ENCODE peak calls at places on chromosomes 5 and 9, in four cellular contexts. K is GM23248, P is aorta, B is neuronal stem cell. S is an unnamed sample.

GRCh38 chr9:99345936-99346335 is 123.9 kb downstream of the SEC61B start:
- DNase-seq in K (peak; percentile 59), P (no peak), B (no peak), S (no peak)

GRCh38 chr5:120677481-120677880 is 213.4 kb downstream of the PRR16 start:
- DNase-seq in B (no peak), P (no peak), K (no peak), S (no peak)

GRCh38 chr9:77218612-77219011 is 41.3 kb downstream of the VPS13A start:
- DNase-seq in B (no peak), K (peak; percentile 82), P (no peak), S (no peak)

GRCh38 chr9:130940693-130941576 is 1.9 kb upstream of the FIBCD1 start:
- DNase-seq in B (no peak), K (peak; percentile 55), P (peak; percentile 64), S (peak; percentile 62)

GRCh38 chr5:177327539-177328522 is 16.1 kb upstream of the MXD3 start:
- DNase-seq in B (no peak), K (peak; percentile 81), P (peak; percentile 70), S (peak; percentile 50)

GRCh38 chr5:59783264-59783663 is 110.3 kb downstream of the PDE4D start:
- DNase-seq in P (no peak), K (no peak), B (no peak), S (no peak)

GRCh38 chr5:147628054-147628895 is 118.4 kb upstream of the DPYSL3 start:
- DNase-seq in B (peak; percentile 78), P (no peak), K (peak; percentile 73), S (no peak)

GRCh38 chr9:121285835-121286687 is 18.1 kb downstream of the GSN start:
- DNase-seq in P (peak; percentile 79), B (no peak), K (peak; percentile 86), S (peak; percentile 83)

GRCh38 chr9:127862075-127863011 is 7.9 kb upstream of the ENG start:
- DNase-seq in K (no peak), B (no peak), P (peak; percentile 94), S (peak; percentile 86)

GRCh38 chr5:64108674-64109073 is 57.0 kb upstream of the RNF180 start:
- DNase-seq in P (no peak), B (no peak), K (no peak), S (no peak)

GRCh38 chr9:19660019-19660418 is 128.8 kb downstream of the SLC24A2 start:
- DNase-seq in K (no peak), P (no peak), B (no peak), S (no peak)

GRCh38 chr5:108818613-108819272 is 71.0 kb downstream of the FER start:
- DNase-seq in B (no peak), P (no peak), K (peak; percentile 66), S (no peak)

GRCh38 chr9:133534346-133535284 is at the start of gene ADAMTSL2:
- DNase-seq in B (peak; percentile 44), K (peak; percentile 62), P (peak; percentile 74), S (peak; percentile 84)

GRCh38 chr9:76403352-76403751 is 9.1 kb upstream of the RFK start:
- DNase-seq in K (peak; percentile 90), B (no peak), P (no peak), S (no peak)

GRCh38 chr9:28435456-28435855 is 862.2 kb upstream of the C9orf72 start:
- DNase-seq in K (no peak), P (no peak), B (no peak), S (no peak)

GRCh38 chr9:134211811-134212460 is 47.6 kb upstream of the RNU6ATAC start:
- DNase-seq in K (no peak), B (no peak), P (peak; percentile 36), S (peak; percentile 3)

GRCh38 chr9:77025146-77025545 is 5.7 kb downstream of the FOXB2 start:
- DNase-seq in K (no peak), B (no peak), P (no peak), S (no peak)

GRCh38 chr5:59390074-59390659 is 503.4 kb downstream of the PDE4D start:
- DNase-seq in K (peak; percentile 61), B (peak; percentile 32), P (no peak), S (no peak)

GRCh38 chr9:78515108-78515507 is 218.2 kb downstream of the PSAT1 start:
- DNase-seq in K (no peak), P (no peak), B (no peak), S (no peak)

GRCh38 chr5:133257977-133258376 is 206.2 kb downstream of the HSPA4 start:
- DNase-seq in B (no peak), P (no peak), K (no peak), S (no peak)

GRCh38 chr5:138569759-138570158 is 5.4 kb downstream of the HSPA9 start:
- DNase-seq in K (peak; percentile 48), B (no peak), P (no peak), S (no peak)

GRCh38 chr5:94856257-94856656 is 237.8 kb downstream of the SLF1 start:
- DNase-seq in K (no peak), P (no peak), B (no peak), S (no peak)

DNA sequence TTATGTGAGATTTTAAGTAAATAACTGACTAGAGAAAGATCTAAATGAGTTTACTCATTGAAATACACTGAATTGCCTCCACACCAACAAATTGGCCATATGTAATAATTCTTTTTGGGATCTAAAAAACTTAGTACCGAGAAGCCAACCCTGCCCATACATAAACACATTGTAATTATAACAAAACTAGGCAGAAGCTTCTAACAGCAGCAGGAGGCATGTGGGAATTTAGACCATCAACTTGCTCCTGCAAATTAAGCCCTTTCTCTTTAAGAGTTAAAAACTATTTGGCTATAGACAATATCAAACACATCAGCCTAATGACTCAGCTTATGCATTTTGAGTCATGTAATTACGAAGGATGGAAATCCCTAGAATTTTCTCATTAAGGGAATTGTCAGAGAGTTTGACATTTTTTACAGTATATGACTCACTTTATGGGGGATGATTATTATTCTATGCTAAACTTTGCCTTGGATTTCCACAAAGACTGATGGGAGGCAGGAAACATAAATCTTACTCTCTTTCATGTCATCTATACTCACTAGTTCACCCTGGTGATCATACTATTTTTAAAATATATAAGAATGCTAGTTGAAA is 1.0 kb downstream of the IL7R start:
- DNase-seq in P (no peak), B (no peak), K (peak; percentile 89), S (no peak)
- H3K4me3 ChIP-seq in P (no peak overlapping the region), B (no peak overlapping the region), K (peak overlapping the region; percentile 55), S (no peak overlapping the region)

GRCh38 chr5:4639959-4640358 is 500.2 kb upstream of the ADAMTS16 start:
- DNase-seq in K (no peak), P (no peak), B (no peak), S (no peak)
- H3K27ac ChIP-seq in K (no peak overlapping the region), P (no peak overlapping the region), B (no peak overlapping the region), S (no peak overlapping the region)

DNA sequence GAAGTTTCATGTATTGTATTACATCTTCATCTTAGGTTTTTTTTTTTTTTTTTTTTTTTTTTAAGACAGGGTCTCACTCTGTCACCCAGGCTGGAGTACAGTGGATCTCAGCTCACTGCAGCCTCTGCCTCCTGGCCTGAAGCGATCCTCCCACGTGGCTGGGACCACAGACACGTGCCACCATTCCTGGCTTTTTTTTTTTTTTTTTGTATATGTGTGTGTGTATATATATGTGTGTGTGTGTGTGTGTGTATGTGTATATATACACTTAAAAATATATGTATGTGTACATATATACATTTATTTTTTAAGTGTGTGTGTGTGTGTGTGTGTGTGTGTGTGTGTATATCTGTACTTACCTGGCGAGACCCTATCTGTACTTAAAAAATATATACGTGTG is 6.6 kb downstream of the DMXL1 start:
- DNase-seq in P (no peak), B (no peak), K (no peak), S (no peak)
- H3K4me3 ChIP-seq in P (no peak overlapping the region), B (no peak overlapping the region), K (no peak overlapping the region), S (no peak overlapping the region)

GRCh38 chr5:110726249-110727024 is at the start of gene TMEM232:
- DNase-seq in K (no peak), B (peak; percentile 67), P (peak; percentile 79), S (peak; percentile 51)

GRCh38 chr5:110727025-110727314 is 499 bp upstream of the TMEM232 start:
- DNase-seq in B (no peak), P (no peak), K (no peak), S (no peak)
- H3K27ac ChIP-seq in B (no peak overlapping the region), P (no peak overlapping the region), K (no peak overlapping the region), S (peak overlapping the region; percentile 36)

DNA sequence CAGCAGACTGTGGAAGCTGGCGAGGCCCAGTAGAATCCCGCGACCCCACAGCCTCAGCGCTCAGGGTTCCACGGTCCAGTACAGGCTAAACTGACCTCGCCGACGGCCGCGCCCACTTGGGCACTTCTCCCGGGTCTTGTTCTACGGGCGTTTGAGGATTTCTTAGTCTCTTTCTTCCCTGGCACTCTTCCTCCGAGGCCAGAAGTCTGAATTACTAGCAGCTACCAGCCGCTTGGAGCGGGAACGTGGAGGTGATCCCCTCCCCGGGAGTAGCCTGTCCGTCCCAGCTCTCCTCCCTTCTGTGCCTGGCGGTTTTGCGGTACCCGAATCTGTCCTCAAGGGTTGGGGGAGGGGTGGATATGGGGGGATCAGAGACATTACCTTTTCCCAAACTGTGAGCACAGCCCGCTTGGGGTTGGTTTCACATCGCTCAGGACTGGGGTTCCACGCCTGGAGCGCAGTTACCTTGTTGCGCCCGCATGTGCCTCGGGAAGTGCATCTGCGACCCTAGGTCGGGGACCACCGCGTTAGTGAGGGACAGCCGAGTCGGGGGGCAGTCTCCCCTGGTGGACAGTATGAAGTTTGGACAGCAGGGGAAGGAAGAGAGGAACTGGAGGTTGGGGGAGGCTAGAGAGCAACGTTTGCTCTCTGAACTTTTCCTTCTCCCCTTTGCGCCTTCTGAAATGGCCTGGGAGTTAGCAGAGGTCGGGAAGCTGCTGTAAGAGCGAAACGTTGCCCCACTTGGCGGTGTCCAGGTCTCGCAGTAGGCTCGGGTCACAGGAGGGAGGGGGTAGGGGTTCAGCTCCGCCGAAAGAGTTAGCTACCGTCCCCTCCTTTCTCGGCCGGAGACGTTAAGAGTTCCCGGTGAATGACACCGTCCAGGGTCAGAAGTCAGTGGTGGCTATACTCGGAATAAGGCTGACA is 190.8 kb downstream of the MEF2C start:
- DNase-seq in P (no peak), K (peak; percentile 32), B (no peak), S (no peak)
- H3K4me3 ChIP-seq in P (no peak overlapping the region), K (peak overlapping the region; percentile 11), B (no peak overlapping the region), S (peak overlapping the region; percentile 31)

GRCh38 chr9:129121483-129121882 is 10.3 kb downstream of the PTPA start:
- DNase-seq in P (no peak), B (no peak), K (peak; percentile 52), S (no peak)
- H3K27ac ChIP-seq in P (no peak overlapping the region), B (no peak overlapping the region), K (peak overlapping the region; percentile 30), S (no peak overlapping the region)

DNA sequence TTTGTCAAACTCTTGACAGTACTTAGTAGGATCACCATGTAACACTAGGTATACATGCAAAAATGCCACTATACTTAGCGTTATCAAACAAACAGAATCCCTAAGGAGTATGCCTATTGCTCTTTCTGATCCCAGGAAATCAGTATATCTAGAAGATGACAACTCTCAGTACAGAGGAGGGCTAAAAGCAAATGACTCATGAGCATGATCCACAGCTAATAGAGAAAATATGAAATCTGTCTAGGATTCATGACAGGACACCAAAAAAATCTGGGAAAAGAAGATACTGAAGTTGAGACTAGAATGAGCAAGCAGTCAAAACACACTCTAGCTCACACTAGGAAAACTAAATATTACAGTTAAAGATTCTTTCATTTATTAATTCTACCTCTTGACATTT is 89.2 kb downstream of the RAPGEF6 start:
- DNase-seq in B (no peak), K (peak; percentile 84), P (no peak), S (no peak)
- H3K4me3 ChIP-seq in B (no peak overlapping the region), K (no peak overlapping the region), P (no peak overlapping the region), S (no peak overlapping the region)